ENCODE peak calls at places on chromosomes 2 and 18, in six cellular contexts. One of them, this sample, is unnamed.

GRCh38 chr2:38187416-38188127 is 111.6 kb upstream of the CYP1B1 start:
- DNase-seq in sigmoid colon: peak; percentile 95
- DNase-seq in K562: no peak
- DNase-seq in spleen: no peak
- DNase-seq in IMR-90: peak; percentile 94
- DNase-seq in lung: peak; percentile 68
- DNase-seq in this sample: peak; percentile 90

GRCh38 chr2:201191132-201191875 is 8.4 kb downstream of the CASP10 start:
- DNase-seq in sigmoid colon: no peak
- DNase-seq in K562: no peak
- DNase-seq in spleen: no peak
- DNase-seq in IMR-90: no peak
- DNase-seq in lung: no peak
- DNase-seq in this sample: no peak

GRCh38 chr2:199775297-199775696 is 75.7 kb downstream of the FTCDNL1 start:
- DNase-seq in sigmoid colon: no peak
- DNase-seq in K562: no peak
- DNase-seq in spleen: no peak
- DNase-seq in IMR-90: no peak
- DNase-seq in lung: no peak
- DNase-seq in this sample: no peak

GRCh38 chr2:231671617-231672350 is 36.5 kb upstream of the PTMA start:
- DNase-seq in sigmoid colon: no peak
- DNase-seq in K562: no peak
- DNase-seq in spleen: peak; percentile 91
- DNase-seq in IMR-90: no peak
- DNase-seq in lung: peak; percentile 58
- DNase-seq in this sample: peak; percentile 47

GRCh38 chr2:223414646-223415045 is 187.5 kb downstream of the SCG2 start:
- DNase-seq in sigmoid colon: peak; percentile 68
- DNase-seq in K562: no peak
- DNase-seq in spleen: no peak
- DNase-seq in IMR-90: peak; percentile 12
- DNase-seq in lung: peak; percentile 43
- DNase-seq in this sample: peak; percentile 7

GRCh38 chr2:165454905-165455304 is 14.6 kb upstream of the CSRNP3 start:
- DNase-seq in sigmoid colon: no peak
- DNase-seq in K562: no peak
- DNase-seq in spleen: no peak
- DNase-seq in IMR-90: no peak
- DNase-seq in lung: no peak
- DNase-seq in this sample: no peak

GRCh38 chr2:168814046-168814445 is 11.6 kb downstream of the NOSTRIN start:
- DNase-seq in sigmoid colon: no peak
- DNase-seq in K562: peak; percentile 22
- DNase-seq in spleen: no peak
- DNase-seq in IMR-90: peak; percentile 63
- DNase-seq in lung: no peak
- DNase-seq in this sample: no peak

GRCh38 chr18:2535419-2535910 is 35.8 kb downstream of the METTL4 start:
- DNase-seq in sigmoid colon: no peak
- DNase-seq in K562: no peak
- DNase-seq in spleen: no peak
- DNase-seq in IMR-90: no peak
- DNase-seq in lung: no peak
- DNase-seq in this sample: no peak

GRCh38 chr2:142834003-142834402 is 43.5 kb upstream of the KYNU start:
- DNase-seq in sigmoid colon: no peak
- DNase-seq in K562: no peak
- DNase-seq in spleen: no peak
- DNase-seq in IMR-90: peak; percentile 64
- DNase-seq in lung: no peak
- DNase-seq in this sample: no peak

GRCh38 chr2:69237070-69237670 is 149.9 kb downstream of the GFPT1 start:
- DNase-seq in sigmoid colon: no peak
- DNase-seq in K562: no peak
- DNase-seq in spleen: no peak
- DNase-seq in IMR-90: no peak
- DNase-seq in lung: no peak
- DNase-seq in this sample: no peak

GRCh38 chr2:237752761-237753165 is 45.8 kb upstream of the RBM44 start:
- DNase-seq in sigmoid colon: no peak
- DNase-seq in K562: no peak
- DNase-seq in spleen: no peak
- DNase-seq in IMR-90: no peak
- DNase-seq in lung: no peak
- DNase-seq in this sample: no peak

GRCh38 chr2:191578031-191578430 is 99.9 kb upstream of the NABP1 start:
- DNase-seq in sigmoid colon: no peak
- DNase-seq in K562: no peak
- DNase-seq in spleen: no peak
- DNase-seq in IMR-90: no peak
- DNase-seq in lung: no peak
- DNase-seq in this sample: no peak

GRCh38 chr18:79182047-79182713 is 113.0 kb downstream of the ATP9B start:
- DNase-seq in sigmoid colon: no peak
- DNase-seq in K562: no peak
- DNase-seq in spleen: no peak
- DNase-seq in IMR-90: no peak
- DNase-seq in lung: no peak
- DNase-seq in this sample: no peak

GRCh38 chr2:230520875-230521155 is 104.8 kb downstream of the SP100 start:
- DNase-seq in sigmoid colon: no peak
- DNase-seq in K562: no peak
- DNase-seq in spleen: no peak
- DNase-seq in IMR-90: peak; percentile 55
- DNase-seq in lung: no peak
- DNase-seq in this sample: no peak

GRCh38 chr2:41169744-41170143 is 717.9 kb upstream of the SLC8A1 start:
- DNase-seq in sigmoid colon: no peak
- DNase-seq in K562: no peak
- DNase-seq in spleen: no peak
- DNase-seq in IMR-90: no peak
- DNase-seq in lung: no peak
- DNase-seq in this sample: no peak

GRCh38 chr18:8208716-8209115 is 400.5 kb upstream of the RAB12 start:
- DNase-seq in sigmoid colon: no peak
- DNase-seq in K562: no peak
- DNase-seq in spleen: no peak
- DNase-seq in IMR-90: no peak
- DNase-seq in lung: no peak
- DNase-seq in this sample: no peak

DNA sequence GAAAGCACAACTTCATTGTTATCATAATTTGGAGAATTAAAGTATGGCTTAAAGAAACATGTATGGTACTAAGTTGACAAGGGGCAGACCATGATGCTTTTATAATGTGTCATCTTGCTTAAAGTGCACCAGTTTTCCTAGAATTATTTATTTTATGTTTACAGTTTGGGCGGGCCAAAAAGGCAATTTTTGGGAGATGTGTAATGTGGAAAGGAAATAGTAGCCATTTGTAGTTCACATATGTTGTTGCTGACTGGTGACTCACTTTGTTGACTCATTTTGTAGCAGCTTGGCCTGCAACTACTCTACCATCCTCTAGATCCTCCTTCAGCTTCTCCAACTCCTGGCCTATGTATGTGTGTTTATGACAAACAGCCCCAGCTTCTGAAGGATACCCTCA is 7.7 kb downstream of the ZSCAN30 start:
- DNase-seq in sigmoid colon: no peak
- DNase-seq in K562: no peak
- DNase-seq in spleen: no peak
- DNase-seq in IMR-90: peak; percentile 95
- DNase-seq in lung: no peak
- DNase-seq in this sample: no peak
- H3K9me3 ChIP-seq in sigmoid colon: no peaks in the 10 kb centered on the region
- H3K9me3 ChIP-seq in K562: peaks cover 9% of the 10 kb centered on the region
- H3K9me3 ChIP-seq in spleen: peaks cover 25% of the 10 kb centered on the region
- H3K9me3 ChIP-seq in IMR-90: peaks cover 25% of the 10 kb centered on the region
- H3K9me3 ChIP-seq in lung: no peaks in the 10 kb centered on the region
- H3K9me3 ChIP-seq in this sample: no peaks in the 10 kb centered on the region

GRCh38 chr2:154452906-154453493 is 245.5 kb upstream of the KCNJ3 start:
- DNase-seq in sigmoid colon: no peak
- DNase-seq in K562: no peak
- DNase-seq in spleen: no peak
- DNase-seq in IMR-90: no peak
- DNase-seq in lung: no peak
- DNase-seq in this sample: no peak
- TF ChIP-seq CTCF in sigmoid colon: no peak
- TF ChIP-seq CTCF in K562: no peak
- TF ChIP-seq CTCF in spleen: no peak
- TF ChIP-seq CTCF in IMR-90: no peak
- TF ChIP-seq CTCF in lung: peak; percentile 11
- TF ChIP-seq CTCF in this sample: peak; percentile 19

GRCh38 chr18:77980275-77980674 is 730.6 kb downstream of the GALR1 start:
- DNase-seq in sigmoid colon: no peak
- DNase-seq in K562: no peak
- DNase-seq in spleen: no peak
- DNase-seq in IMR-90: no peak
- DNase-seq in lung: no peak
- DNase-seq in this sample: no peak

GRCh38 chr18:77974329-77974728 is 724.7 kb downstream of the GALR1 start:
- DNase-seq in sigmoid colon: no peak
- DNase-seq in K562: no peak
- DNase-seq in spleen: no peak
- DNase-seq in IMR-90: no peak
- DNase-seq in lung: no peak
- DNase-seq in this sample: no peak

GRCh38 chr18:77981874-77982273 is 732.2 kb downstream of the GALR1 start:
- DNase-seq in sigmoid colon: no peak
- DNase-seq in K562: no peak
- DNase-seq in spleen: no peak
- DNase-seq in IMR-90: no peak
- DNase-seq in lung: no peak
- DNase-seq in this sample: no peak

GRCh38 chr18:77973745-77974144 is 724.1 kb downstream of the GALR1 start:
- DNase-seq in sigmoid colon: no peak
- DNase-seq in K562: no peak
- DNase-seq in spleen: no peak
- DNase-seq in IMR-90: no peak
- DNase-seq in lung: no peak
- DNase-seq in this sample: no peak

DNA sequence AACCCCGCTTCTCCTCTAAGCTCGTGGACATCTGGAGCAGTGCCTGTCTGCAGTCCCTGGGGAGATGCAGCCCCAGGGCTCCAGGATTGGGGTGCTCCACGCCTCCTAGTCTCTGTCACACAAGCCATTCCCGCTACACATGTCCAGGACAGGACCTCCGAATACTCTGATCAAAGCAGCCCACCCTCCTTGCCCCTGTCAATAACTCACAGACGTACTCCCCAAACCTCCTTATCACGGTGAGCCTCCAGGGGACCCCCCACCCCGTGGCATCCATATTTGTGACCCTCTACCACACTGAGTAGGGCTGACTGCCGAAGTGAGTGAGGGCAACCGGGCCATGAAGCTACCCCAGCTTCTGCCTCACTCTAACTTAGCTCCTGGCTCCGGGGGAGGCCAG is 727.7 kb downstream of the GALR1 start:
- DNase-seq in sigmoid colon: no peak
- DNase-seq in K562: no peak
- DNase-seq in spleen: no peak
- DNase-seq in IMR-90: no peak
- DNase-seq in lung: no peak
- DNase-seq in this sample: no peak
- H3K9me3 ChIP-seq in sigmoid colon: no peaks in the 10 kb centered on the region
- H3K9me3 ChIP-seq in K562: no peaks in the 10 kb centered on the region
- H3K9me3 ChIP-seq in spleen: no peaks in the 10 kb centered on the region
- H3K9me3 ChIP-seq in IMR-90: peaks cover 38% of the 10 kb centered on the region
- H3K9me3 ChIP-seq in lung: no peaks in the 10 kb centered on the region
- H3K9me3 ChIP-seq in this sample: no peaks in the 10 kb centered on the region

GRCh38 chr2:36367497-36368353 is 12.1 kb downstream of the CRIM1 start:
- DNase-seq in sigmoid colon: no peak
- DNase-seq in K562: no peak
- DNase-seq in spleen: no peak
- DNase-seq in IMR-90: no peak
- DNase-seq in lung: no peak
- DNase-seq in this sample: no peak
- TF ChIP-seq CTCF in sigmoid colon: no peak
- TF ChIP-seq CTCF in K562: no peak
- TF ChIP-seq CTCF in spleen: no peak
- TF ChIP-seq CTCF in IMR-90: no peak
- TF ChIP-seq CTCF in lung: no peak
- TF ChIP-seq CTCF in this sample: no peak

GRCh38 chr2:239773377-239774141 is 251.6 kb downstream of the NDUFA10 start:
- DNase-seq in sigmoid colon: peak; percentile 37
- DNase-seq in K562: no peak
- DNase-seq in spleen: peak; percentile 71
- DNase-seq in IMR-90: no peak
- DNase-seq in lung: no peak
- DNase-seq in this sample: no peak

GRCh38 chr2:239774142-239774462 is 251.0 kb downstream of the NDUFA10 start:
- DNase-seq in sigmoid colon: peak; percentile 34
- DNase-seq in K562: no peak
- DNase-seq in spleen: peak; percentile 36
- DNase-seq in IMR-90: no peak
- DNase-seq in lung: no peak
- DNase-seq in this sample: no peak

GRCh38 chr2:239775623-239776440 is 249.3 kb downstream of the NDUFA10 start:
- DNase-seq in sigmoid colon: peak; percentile 33
- DNase-seq in K562: no peak
- DNase-seq in spleen: peak; percentile 71
- DNase-seq in IMR-90: no peak
- DNase-seq in lung: no peak
- DNase-seq in this sample: no peak

GRCh38 chr2:239776441-239777033 is 248.6 kb downstream of the NDUFA10 start:
- DNase-seq in sigmoid colon: peak; percentile 39
- DNase-seq in K562: no peak
- DNase-seq in spleen: peak; percentile 66
- DNase-seq in IMR-90: no peak
- DNase-seq in lung: no peak
- DNase-seq in this sample: no peak

GRCh38 chr2:239774933-239775622 is 250.1 kb downstream of the NDUFA10 start:
- DNase-seq in sigmoid colon: peak; percentile 40
- DNase-seq in K562: no peak
- DNase-seq in spleen: no peak
- DNase-seq in IMR-90: no peak
- DNase-seq in lung: no peak
- DNase-seq in this sample: no peak
- H3K9me3 ChIP-seq in sigmoid colon: peaks cover 6% of the 10 kb centered on the region
- H3K9me3 ChIP-seq in K562: no peaks in the 10 kb centered on the region
- H3K9me3 ChIP-seq in spleen: peaks cover 9% of the 10 kb centered on the region
- H3K9me3 ChIP-seq in IMR-90: peaks cover 47% of the 10 kb centered on the region
- H3K9me3 ChIP-seq in lung: peaks cover 5% of the 10 kb centered on the region
- H3K9me3 ChIP-seq in this sample: no peaks in the 10 kb centered on the region

GRCh38 chr18:32261003-32261402 is 71.2 kb downstream of the MEP1B start:
- DNase-seq in sigmoid colon: no peak
- DNase-seq in K562: no peak
- DNase-seq in spleen: no peak
- DNase-seq in IMR-90: no peak
- DNase-seq in lung: no peak
- DNase-seq in this sample: no peak
- TF ChIP-seq CTCF in sigmoid colon: peak; percentile 5
- TF ChIP-seq CTCF in K562: peak; percentile 16
- TF ChIP-seq CTCF in spleen: no peak
- TF ChIP-seq CTCF in IMR-90: no peak
- TF ChIP-seq CTCF in lung: no peak
- TF ChIP-seq CTCF in this sample: no peak

GRCh38 chr2:101234169-101234938 is 18.3 kb upstream of the CNOT11 start:
- DNase-seq in sigmoid colon: no peak
- DNase-seq in K562: no peak
- DNase-seq in spleen: no peak
- DNase-seq in IMR-90: no peak
- DNase-seq in lung: no peak
- DNase-seq in this sample: no peak
- H3K9me3 ChIP-seq in sigmoid colon: no peaks in the 10 kb centered on the region
- H3K9me3 ChIP-seq in K562: peaks cover 20% of the 10 kb centered on the region
- H3K9me3 ChIP-seq in spleen: peaks cover 12% of the 10 kb centered on the region
- H3K9me3 ChIP-seq in IMR-90: no peaks in the 10 kb centered on the region
- H3K9me3 ChIP-seq in lung: no peaks in the 10 kb centered on the region
- H3K9me3 ChIP-seq in this sample: no peaks in the 10 kb centered on the region

GRCh38 chr2:35428548-35428947 is 927.0 kb upstream of the CRIM1 start:
- DNase-seq in sigmoid colon: no peak
- DNase-seq in K562: peak; percentile 36
- DNase-seq in spleen: no peak
- DNase-seq in IMR-90: no peak
- DNase-seq in lung: no peak
- DNase-seq in this sample: peak; percentile 28
- TF ChIP-seq CTCF in sigmoid colon: no peak
- TF ChIP-seq CTCF in K562: peak; percentile 57
- TF ChIP-seq CTCF in spleen: peak; percentile 51
- TF ChIP-seq CTCF in IMR-90: peak; percentile 28
- TF ChIP-seq CTCF in lung: no peak
- TF ChIP-seq CTCF in this sample: no peak